ENCODE peak calls at places on chromosomes 3 and 15, in six cellular contexts. V is colonic mucosa, E is fibroblast of mammary gland, Z is cardiac fibroblast, S is heart left ventricle, L is sigmoid colon. N is an unnamed sample.

GRCh38 chr3:182393830-182394367 is 399.4 kb upstream of the ATP11B start:
- DNase-seq in V (peak), E (no peak), Z (no peak), S (no peak), L (no peak), N (no peak)

GRCh38 chr3:172675371-172676193 is 35.3 kb downstream of the NCEH1 start:
- DNase-seq in V (no peak), E (peak), Z (peak), S (no peak), L (no peak), N (no peak)

GRCh38 chr15:56243117-56243773 is 434 bp downstream of the RFX7 start:
- DNase-seq in V (peak), E (peak), Z (peak), S (peak), L (peak), N (peak)

GRCh38 chr15:35874260-35874905 is 328.4 kb upstream of the DPH6 start:
- DNase-seq in V (no peak), E (peak), Z (peak), S (no peak), L (no peak), N (no peak)

GRCh38 chr3:14224895-14225294 is 46.3 kb downstream of the LSM3 start:
- DNase-seq in V (peak), E (peak), Z (peak), S (no peak), L (no peak), N (no peak)

GRCh38 chr15:39618063-39618823 is 37.4 kb downstream of the THBS1 start:
- DNase-seq in V (no peak), E (no peak), Z (peak), S (no peak), L (no peak), N (no peak)

GRCh38 chr3:116148881-116149530 is 296.3 kb downstream of the LSAMP start:
- DNase-seq in V (no peak), E (no peak), Z (peak), S (no peak), L (no peak), N (no peak)

GRCh38 chr15:57472861-57473260 is 96.6 kb downstream of the CGNL1 start:
- DNase-seq in V (no peak), E (peak), Z (peak), S (no peak), L (no peak), N (no peak)

GRCh38 chr3:127822166-127822835 is at the start of gene MGLL:
- DNase-seq in V (peak), E (peak), Z (peak), S (peak), L (peak), N (peak)

GRCh38 chr3:195224980-195225580 is 45.9 kb downstream of the XXYLT1 start:
- DNase-seq in V (no peak), E (no peak), Z (no peak), S (no peak), L (peak), N (no peak)

GRCh38 chr3:178353292-178353814 is 182.9 kb upstream of the KCNMB2 start:
- DNase-seq in V (no peak), E (peak), Z (peak), S (no peak), L (no peak), N (no peak)

GRCh38 chr15:85100186-85100937 is 118.7 kb downstream of the PDE8A start:
- DNase-seq in V (no peak), E (no peak), Z (peak), S (no peak), L (no peak), N (no peak)

GRCh38 chr15:65952425-65953053 is 83.2 kb downstream of the RAB11A start:
- DNase-seq in V (no peak), E (peak), Z (peak), S (peak), L (no peak), N (no peak)

GRCh38 chr3:182925330-182925943 is 54.9 kb downstream of the DCUN1D1 start:
- DNase-seq in V (no peak), E (peak), Z (peak), S (peak), L (no peak), N (peak)

GRCh38 chr3:36843065-36844051 is 79.0 kb upstream of the DCLK3 start:
- DNase-seq in V (no peak), E (peak), Z (peak), S (no peak), L (no peak), N (no peak)

GRCh38 chr3:43959498-43960447 is 269.0 kb downstream of the ABHD5 start:
- DNase-seq in V (no peak), E (no peak), Z (no peak), S (no peak), L (no peak), N (no peak)

GRCh38 chr3:97896129-97896528 is 74.3 kb downstream of the CRYBG3 start:
- DNase-seq in V (no peak), E (no peak), Z (no peak), S (no peak), L (no peak), N (no peak)

GRCh38 chr3:18716821-18717220 is 291.7 kb upstream of the SATB1 start:
- DNase-seq in V (no peak), E (no peak), Z (no peak), S (no peak), L (no peak), N (no peak)

GRCh38 chr15:76345269-76345879 is 8.8 kb downstream of the ISL2 start:
- DNase-seq in V (no peak), E (no peak), Z (no peak), S (no peak), L (no peak), N (no peak)

GRCh38 chr15:76343313-76343996 is 6.9 kb downstream of the ISL2 start:
- DNase-seq in V (no peak), E (no peak), Z (no peak), S (no peak), L (no peak), N (no peak)

GRCh38 chr15:76347507-76348055 is 11.0 kb downstream of the ISL2 start:
- DNase-seq in V (no peak), E (no peak), Z (no peak), S (no peak), L (no peak), N (no peak)

GRCh38 chr15:76346666-76347506 is 10.3 kb downstream of the ISL2 start:
- DNase-seq in V (peak), E (no peak), Z (peak), S (no peak), L (peak), N (no peak)

GRCh38 chr15:76345880-76346665 is 9.5 kb downstream of the ISL2 start:
- DNase-seq in V (peak), E (no peak), Z (no peak), S (no peak), L (peak), N (no peak)
- H3K4me3 ChIP-seq in V (peak), E (peak), Z (peak), S (peak), L (peak), N (peak)

GRCh38 chr15:67832031-67832551 is 6.8 kb downstream of the SKOR1 start:
- DNase-seq in V (no peak), E (peak), Z (peak), S (no peak), L (peak), N (no peak)
- H3K4me3 ChIP-seq in V (no peak), E (no peak), Z (no peak), S (no peak), L (no peak), N (peak)

GRCh38 chr15:91928676-91929075 is 75.2 kb downstream of the SLCO3A1 start:
- DNase-seq in V (no peak), E (no peak), Z (no peak), S (no peak), L (no peak), N (no peak)

GRCh38 chr15:91929509-91929908 is 76.0 kb downstream of the SLCO3A1 start:
- DNase-seq in V (no peak), E (peak), Z (peak), S (no peak), L (no peak), N (peak)

GRCh38 chr15:91924842-91925495 is 71.5 kb downstream of the SLCO3A1 start:
- DNase-seq in V (peak), E (no peak), Z (no peak), S (no peak), L (no peak), N (no peak)

GRCh38 chr15:91930092-91930491 is 76.6 kb downstream of the SLCO3A1 start:
- DNase-seq in V (no peak), E (no peak), Z (no peak), S (no peak), L (no peak), N (no peak)

GRCh38 chr15:91926871-91927270 is 73.4 kb downstream of the SLCO3A1 start:
- DNase-seq in V (no peak), E (peak), Z (peak), S (no peak), L (no peak), N (no peak)
- H3K4me3 ChIP-seq in V (no peak), E (no peak), Z (no peak), S (no peak), L (no peak), N (no peak)

DNA sequence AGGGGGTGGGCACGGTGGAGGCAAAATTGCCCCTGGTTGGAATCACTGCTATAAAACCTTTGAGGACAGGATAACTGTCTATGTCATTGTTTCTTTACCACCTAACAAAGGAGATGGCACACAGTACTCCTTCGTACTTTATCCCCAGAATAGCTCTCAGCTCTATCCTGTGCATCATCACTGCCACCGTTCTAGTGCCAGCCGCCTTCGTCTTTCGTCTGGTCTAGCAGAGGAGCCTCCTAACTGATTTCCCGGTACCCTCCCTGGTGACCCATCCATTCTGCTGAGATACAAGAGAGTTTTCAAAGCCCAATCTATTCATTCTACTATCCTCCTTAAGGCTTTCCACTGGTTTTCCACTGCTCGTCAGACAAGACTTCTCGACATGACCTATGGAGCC is 67.9 kb upstream of the PRICKLE2 start:
- DNase-seq in V (no peak), E (no peak), Z (no peak), S (no peak), L (no peak), N (no peak)
- H3K4me3 ChIP-seq in V (no peak), E (no peak), Z (no peak), S (no peak), L (no peak), N (no peak)

GRCh38 chr3:122626515-122627180 is 49.2 kb downstream of the PARP15 start:
- DNase-seq in V (no peak), E (no peak), Z (no peak), S (no peak), L (no peak), N (no peak)
- H3K4me3 ChIP-seq in V (no peak), E (no peak), Z (no peak), S (no peak), L (no peak), N (no peak)

N was measured in left ventricle myocardium inferior.